ENCODE peak calls at places on chromosomes 13 and 19, in six cellular contexts. One of them, this sample, is unnamed.

GRCh38 chr19:54422136-54422535 is 6.9 kb downstream of the TTYH1 start:
- DNase-seq in AG09309: no peak
- DNase-seq in progenitor cell of endocrine pancreas: no peak
- DNase-seq in ovary: no peak
- DNase-seq in K562: no peak
- DNase-seq in astrocyte of the spinal cord: no peak
- DNase-seq in this sample: no peak

GRCh38 chr19:35843676-35844481 is 8.4 kb downstream of the NPHS1 start:
- DNase-seq in AG09309: no peak
- DNase-seq in progenitor cell of endocrine pancreas: no peak
- DNase-seq in ovary: no peak
- DNase-seq in K562: peak; percentile 81
- DNase-seq in astrocyte of the spinal cord: no peak
- DNase-seq in this sample: peak; percentile 35

GRCh38 chr19:51807111-51807701 is 12.2 kb downstream of the FPR3 start:
- DNase-seq in AG09309: no peak
- DNase-seq in progenitor cell of endocrine pancreas: no peak
- DNase-seq in ovary: no peak
- DNase-seq in K562: peak; percentile 85
- DNase-seq in astrocyte of the spinal cord: peak; percentile 16
- DNase-seq in this sample: no peak

GRCh38 chr19:47641891-47642485 is 33.1 kb downstream of the BICRA start:
- DNase-seq in AG09309: no peak
- DNase-seq in progenitor cell of endocrine pancreas: no peak
- DNase-seq in ovary: no peak
- DNase-seq in K562: no peak
- DNase-seq in astrocyte of the spinal cord: no peak
- DNase-seq in this sample: no peak

GRCh38 chr13:46728777-46729176 is 68.2 kb downstream of the ESD start:
- DNase-seq in AG09309: no peak
- DNase-seq in progenitor cell of endocrine pancreas: no peak
- DNase-seq in ovary: no peak
- DNase-seq in K562: peak; percentile 25
- DNase-seq in astrocyte of the spinal cord: no peak
- DNase-seq in this sample: peak; percentile 66

GRCh38 chr19:47643281-47643680 is 34.3 kb downstream of the BICRA start:
- DNase-seq in AG09309: no peak
- DNase-seq in progenitor cell of endocrine pancreas: no peak
- DNase-seq in ovary: no peak
- DNase-seq in K562: no peak
- DNase-seq in astrocyte of the spinal cord: no peak
- DNase-seq in this sample: no peak

GRCh38 chr13:112842343-112842856 is 126.6 kb upstream of the MCF2L start:
- DNase-seq in AG09309: no peak
- DNase-seq in progenitor cell of endocrine pancreas: no peak
- DNase-seq in ovary: peak; percentile 55
- DNase-seq in K562: no peak
- DNase-seq in astrocyte of the spinal cord: peak; percentile 57
- DNase-seq in this sample: no peak

GRCh38 chr13:66864627-66865026 is 365.5 kb downstream of the PCDH9 start:
- DNase-seq in AG09309: no peak
- DNase-seq in progenitor cell of endocrine pancreas: no peak
- DNase-seq in ovary: no peak
- DNase-seq in K562: no peak
- DNase-seq in astrocyte of the spinal cord: no peak
- DNase-seq in this sample: no peak

GRCh38 chr13:29849071-29849541 is 1.3 kb downstream of the UBL3 start:
- DNase-seq in AG09309: no peak
- DNase-seq in progenitor cell of endocrine pancreas: no peak
- DNase-seq in ovary: no peak
- DNase-seq in K562: peak; percentile 10
- DNase-seq in astrocyte of the spinal cord: no peak
- DNase-seq in this sample: peak; percentile 51

GRCh38 chr19:16613841-16614240 is 14.2 kb downstream of the MED26 start:
- DNase-seq in AG09309: no peak
- DNase-seq in progenitor cell of endocrine pancreas: no peak
- DNase-seq in ovary: no peak
- DNase-seq in K562: no peak
- DNase-seq in astrocyte of the spinal cord: no peak
- DNase-seq in this sample: no peak

GRCh38 chr19:52234406-52234805 is 35.0 kb upstream of the ZNF766 start:
- DNase-seq in AG09309: no peak
- DNase-seq in progenitor cell of endocrine pancreas: no peak
- DNase-seq in ovary: no peak
- DNase-seq in K562: no peak
- DNase-seq in astrocyte of the spinal cord: no peak
- DNase-seq in this sample: no peak

GRCh38 chr13:90717451-90717936 is 630.0 kb upstream of the MIR17HG start:
- DNase-seq in AG09309: peak; percentile 35
- DNase-seq in progenitor cell of endocrine pancreas: no peak
- DNase-seq in ovary: no peak
- DNase-seq in K562: no peak
- DNase-seq in astrocyte of the spinal cord: peak; percentile 86
- DNase-seq in this sample: no peak

GRCh38 chr13:38674208-38674607 is 12.7 kb upstream of the FREM2 start:
- DNase-seq in AG09309: no peak
- DNase-seq in progenitor cell of endocrine pancreas: no peak
- DNase-seq in ovary: no peak
- DNase-seq in K562: no peak
- DNase-seq in astrocyte of the spinal cord: no peak
- DNase-seq in this sample: no peak

GRCh38 chr13:100589178-100589725 is 663 bp upstream of the GGACT start:
- DNase-seq in AG09309: no peak
- DNase-seq in progenitor cell of endocrine pancreas: no peak
- DNase-seq in ovary: no peak
- DNase-seq in K562: no peak
- DNase-seq in astrocyte of the spinal cord: no peak
- DNase-seq in this sample: no peak

GRCh38 chr19:29587518-29587986 is 18.5 kb upstream of the POP4 start:
- DNase-seq in AG09309: no peak
- DNase-seq in progenitor cell of endocrine pancreas: no peak
- DNase-seq in ovary: no peak
- DNase-seq in K562: no peak
- DNase-seq in astrocyte of the spinal cord: no peak
- DNase-seq in this sample: peak; percentile 85

GRCh38 chr19:16403151-16403977 is 68.4 kb downstream of the EPS15L1 start:
- DNase-seq in AG09309: no peak
- DNase-seq in progenitor cell of endocrine pancreas: no peak
- DNase-seq in ovary: peak; percentile 72
- DNase-seq in K562: no peak
- DNase-seq in astrocyte of the spinal cord: no peak
- DNase-seq in this sample: no peak

GRCh38 chr19:11092181-11092538 is 2.9 kb downstream of the LDLR start:
- DNase-seq in AG09309: no peak
- DNase-seq in progenitor cell of endocrine pancreas: no peak
- DNase-seq in ovary: no peak
- DNase-seq in K562: no peak
- DNase-seq in astrocyte of the spinal cord: peak; percentile 75
- DNase-seq in this sample: peak; percentile 48

GRCh38 chr13:111947026-111947810 is 119.7 kb upstream of the SOX1 start:
- DNase-seq in AG09309: no peak
- DNase-seq in progenitor cell of endocrine pancreas: no peak
- DNase-seq in ovary: no peak
- DNase-seq in K562: no peak
- DNase-seq in astrocyte of the spinal cord: no peak
- DNase-seq in this sample: no peak

DNA sequence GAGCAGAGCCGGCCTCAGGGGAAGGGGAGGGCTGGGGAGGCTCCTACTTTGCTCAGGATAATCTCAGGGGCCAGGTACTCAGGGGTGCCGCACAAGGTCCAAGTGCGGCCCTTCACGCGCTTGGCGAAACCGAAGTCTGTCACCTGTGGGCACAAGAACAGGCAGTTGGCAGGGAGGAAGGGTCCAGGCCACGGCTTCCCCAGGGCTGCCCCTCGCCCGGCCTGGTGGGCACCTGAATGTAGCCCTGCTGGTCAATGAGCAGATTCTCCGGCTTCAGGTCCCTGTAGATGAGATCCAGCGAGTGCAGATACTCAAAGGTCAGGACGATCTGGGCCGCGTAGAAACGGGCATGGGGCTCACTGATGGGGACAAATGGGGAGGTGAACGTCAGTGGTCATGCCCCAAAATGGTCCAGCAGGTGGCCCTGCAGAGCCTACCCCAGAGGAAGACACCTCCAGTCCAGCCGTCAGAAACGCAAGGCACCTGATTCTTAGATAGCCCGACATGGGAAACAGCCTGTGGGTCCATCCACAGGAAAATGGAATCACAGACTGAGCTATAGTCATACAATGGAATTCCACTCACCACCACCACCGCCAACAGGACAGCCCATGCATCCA is 7.1 kb upstream of the SAMD1 start:
- DNase-seq in AG09309: no peak
- DNase-seq in progenitor cell of endocrine pancreas: no peak
- DNase-seq in ovary: no peak
- DNase-seq in K562: peak; percentile 53
- DNase-seq in astrocyte of the spinal cord: no peak
- DNase-seq in this sample: peak; percentile 30
- TF ChIP-seq CTCF in AG09309: peak; percentile 20
- TF ChIP-seq CTCF in progenitor cell of endocrine pancreas: no peak
- TF ChIP-seq CTCF in ovary: no peak
- TF ChIP-seq CTCF in K562: peak; percentile 61
- TF ChIP-seq CTCF in astrocyte of the spinal cord: peak; percentile 19
- TF ChIP-seq CTCF in this sample: no peak

GRCh38 chr19:4557186-4557970 is 2.1 kb downstream of the SEMA6B start:
- DNase-seq in AG09309: no peak
- DNase-seq in progenitor cell of endocrine pancreas: no peak
- DNase-seq in ovary: no peak
- DNase-seq in K562: peak; percentile 85
- DNase-seq in astrocyte of the spinal cord: no peak
- DNase-seq in this sample: peak; percentile 56
- TF ChIP-seq CTCF in AG09309: no peak
- TF ChIP-seq CTCF in progenitor cell of endocrine pancreas: peak; percentile 36
- TF ChIP-seq CTCF in ovary: no peak
- TF ChIP-seq CTCF in K562: peak; percentile 73
- TF ChIP-seq CTCF in astrocyte of the spinal cord: peak; percentile 32
- TF ChIP-seq CTCF in this sample: no peak

GRCh38 chr19:58516964-58517833 is 2.4 kb downstream of the ZBTB45 start:
- DNase-seq in AG09309: no peak
- DNase-seq in progenitor cell of endocrine pancreas: no peak
- DNase-seq in ovary: peak; percentile 41
- DNase-seq in K562: no peak
- DNase-seq in astrocyte of the spinal cord: no peak
- DNase-seq in this sample: no peak
- TF ChIP-seq CTCF in AG09309: peak; percentile 5
- TF ChIP-seq CTCF in progenitor cell of endocrine pancreas: no peak
- TF ChIP-seq CTCF in ovary: no peak
- TF ChIP-seq CTCF in K562: no peak
- TF ChIP-seq CTCF in astrocyte of the spinal cord: peak; percentile 0
- TF ChIP-seq CTCF in this sample: peak; percentile 30

GRCh38 chr19:49472936-49473335 is 1.1 kb upstream of the FLT3LG start:
- DNase-seq in AG09309: no peak
- DNase-seq in progenitor cell of endocrine pancreas: no peak
- DNase-seq in ovary: no peak
- DNase-seq in K562: no peak
- DNase-seq in astrocyte of the spinal cord: no peak
- DNase-seq in this sample: peak; percentile 48

GRCh38 chr19:49473868-49474544 is at the start of gene FLT3LG:
- DNase-seq in AG09309: peak; percentile 34
- DNase-seq in progenitor cell of endocrine pancreas: peak; percentile 55
- DNase-seq in ovary: peak; percentile 86
- DNase-seq in K562: peak; percentile 87
- DNase-seq in astrocyte of the spinal cord: peak; percentile 70
- DNase-seq in this sample: peak; percentile 93

GRCh38 chr19:49474545-49474930 is 523 bp downstream of the FLT3LG start:
- DNase-seq in AG09309: no peak
- DNase-seq in progenitor cell of endocrine pancreas: no peak
- DNase-seq in ovary: no peak
- DNase-seq in K562: no peak
- DNase-seq in astrocyte of the spinal cord: no peak
- DNase-seq in this sample: no peak

GRCh38 chr19:49475191-49475932 is 1.3 kb downstream of the FLT3LG start:
- DNase-seq in AG09309: no peak
- DNase-seq in progenitor cell of endocrine pancreas: no peak
- DNase-seq in ovary: no peak
- DNase-seq in K562: no peak
- DNase-seq in astrocyte of the spinal cord: no peak
- DNase-seq in this sample: peak; percentile 47

DNA sequence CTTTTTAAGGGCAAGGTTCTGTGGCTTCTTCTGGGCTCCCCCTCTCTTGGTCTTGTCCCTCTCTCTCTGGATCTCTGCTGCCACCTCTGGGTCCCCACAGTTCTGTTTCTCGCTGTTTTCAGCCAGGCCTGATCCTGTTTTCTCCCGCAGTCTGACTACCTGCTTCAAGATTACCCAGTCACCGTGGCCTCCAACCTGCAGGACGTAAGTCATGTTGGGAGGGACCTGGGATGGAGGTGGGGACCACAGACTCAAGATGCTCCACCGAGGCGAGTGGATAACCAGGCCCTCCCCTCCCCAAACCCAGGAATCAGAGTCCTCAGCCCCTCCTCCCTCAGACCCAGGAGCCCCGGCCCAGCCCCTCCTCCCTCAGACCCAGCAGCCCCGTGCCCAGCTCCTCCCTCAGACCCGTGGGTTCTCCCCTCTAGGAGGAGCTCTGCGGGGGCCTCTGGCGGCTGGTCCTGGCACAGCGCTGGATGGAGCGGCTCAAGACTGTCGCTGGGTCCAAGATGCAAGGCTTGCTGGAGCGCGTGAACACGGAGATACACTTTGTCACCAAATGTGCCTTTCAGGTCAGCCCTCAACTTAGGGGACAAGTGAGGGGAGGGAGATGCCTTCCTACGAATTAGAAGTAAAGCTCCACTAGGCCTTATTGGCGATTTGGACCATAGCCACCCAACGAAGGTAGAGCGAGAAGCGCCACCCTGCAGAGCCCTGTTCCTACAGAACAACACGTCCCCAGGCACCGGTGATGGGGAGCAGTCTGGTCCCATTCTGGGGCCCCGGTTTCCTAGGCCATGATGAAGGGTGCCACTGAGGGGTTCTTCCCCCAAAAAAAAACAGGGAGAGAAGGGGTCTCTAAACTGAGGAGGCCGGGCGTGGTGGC is 2.2 kb downstream of the FLT3LG start:
- DNase-seq in AG09309: no peak
- DNase-seq in progenitor cell of endocrine pancreas: peak; percentile 77
- DNase-seq in ovary: no peak
- DNase-seq in K562: peak; percentile 76
- DNase-seq in astrocyte of the spinal cord: no peak
- DNase-seq in this sample: peak; percentile 91
- TF ChIP-seq CTCF in AG09309: peak; percentile 59
- TF ChIP-seq CTCF in progenitor cell of endocrine pancreas: peak; percentile 70
- TF ChIP-seq CTCF in ovary: no peak
- TF ChIP-seq CTCF in K562: peak; percentile 69
- TF ChIP-seq CTCF in astrocyte of the spinal cord: peak; percentile 72
- TF ChIP-seq CTCF in this sample: peak; percentile 88

GRCh38 chr13:94656766-94657165 is 55.1 kb downstream of the GPR180 start:
- DNase-seq in AG09309: peak; percentile 93
- DNase-seq in progenitor cell of endocrine pancreas: no peak
- DNase-seq in ovary: no peak
- DNase-seq in K562: peak; percentile 54
- DNase-seq in astrocyte of the spinal cord: peak; percentile 94
- DNase-seq in this sample: peak; percentile 44
- TF ChIP-seq CTCF in AG09309: peak; percentile 20
- TF ChIP-seq CTCF in progenitor cell of endocrine pancreas: no peak
- TF ChIP-seq CTCF in ovary: no peak
- TF ChIP-seq CTCF in K562: no peak
- TF ChIP-seq CTCF in astrocyte of the spinal cord: no peak
- TF ChIP-seq CTCF in this sample: no peak